ENCODE peak calls at places on chromosomes 1 and 21, in four cellular contexts. O, D, B and H are unnamed samples.

GRCh38 chr1:168320805-168321577 is 40.3 kb downstream of the TBX19 start:
- DNase-seq in O (peak), D (no peak), B (peak), H (no peak)

GRCh38 chr1:150971583-150972416 is 2.8 kb downstream of the CERS2 start:
- DNase-seq in D (peak), O (no peak), B (peak), H (no peak)

GRCh38 chr1:44328767-44329416 is 26.2 kb downstream of the ERI3 start:
- DNase-seq in O (no peak), B (no peak), D (no peak), H (no peak)

GRCh38 chr1:92123868-92124267 is 43.7 kb downstream of the BTBD8 start:
- DNase-seq in D (no peak), O (no peak), B (no peak), H (no peak)

GRCh38 chr1:21801100-21801499 is 11.0 kb upstream of the LDLRAD2 start:
- DNase-seq in D (no peak), O (no peak), B (no peak), H (no peak)

GRCh38 chr1:194710671-194711070 is 1524.3 kb upstream of the B3GALT2 start:
- DNase-seq in O (no peak), D (no peak), B (no peak), H (no peak)

GRCh38 chr1:52057245-52057644 is 1.1 kb downstream of the BTF3L4 start:
- DNase-seq in B (no peak), D (no peak), O (no peak), H (no peak)

GRCh38 chr1:179052776-179053175 is 27.1 kb downstream of the FAM20B start:
- DNase-seq in O (no peak), D (no peak), B (no peak), H (no peak)

GRCh38 chr1:66182551-66183178 is 351.3 kb upstream of the SGIP1 start:
- DNase-seq in O (peak), B (peak), D (peak), H (no peak)

GRCh38 chr1:153393926-153394325 is 3.1 kb upstream of the S100A8 start:
- DNase-seq in O (no peak), D (peak), B (no peak), H (no peak)

GRCh38 chr1:228933753-228934152 is 198.5 kb downstream of the RHOU start:
- DNase-seq in O (no peak), D (no peak), B (no peak), H (no peak)

DNA sequence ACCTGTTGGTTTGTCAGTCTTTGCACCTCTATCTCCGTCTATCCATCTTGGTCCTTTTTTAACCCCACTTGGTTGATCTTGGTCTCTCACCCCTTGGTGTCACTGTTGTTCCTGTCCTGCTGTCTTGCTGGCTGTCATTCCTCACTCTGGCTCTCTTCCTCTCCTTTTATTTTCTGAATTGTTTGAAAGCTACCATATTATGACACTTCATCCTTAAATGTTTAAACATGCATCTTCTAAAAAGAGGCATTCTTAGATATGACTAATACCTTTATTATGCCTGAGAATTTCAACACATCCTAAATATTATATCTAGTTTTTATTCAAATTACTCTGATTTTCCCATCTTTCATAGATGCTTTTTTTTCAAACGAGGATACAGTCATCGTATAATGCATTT is 37.0 kb downstream of the BACH1 start:
- DNase-seq in D (no peak), O (no peak), B (no peak), H (no peak)
- TF ChIP-seq CTCF in D (no peak), O (no peak), B (no peak), H (no peak)

GRCh38 chr1:243507672-243508302 is 251.9 kb downstream of the SDCCAG8 start:
- DNase-seq in B (no peak), O (no peak), D (no peak), H (no peak)
- TF ChIP-seq CTCF in B (no peak), O (no peak), D (no peak), H (no peak)

GRCh38 chr21:40852563-40852962 is 5.6 kb upstream of the DSCAM start:
- DNase-seq in B (no peak), D (no peak), O (no peak), H (no peak)
- TF ChIP-seq CTCF in B (no peak), D (peak), O (no peak), H (no peak)

DNA sequence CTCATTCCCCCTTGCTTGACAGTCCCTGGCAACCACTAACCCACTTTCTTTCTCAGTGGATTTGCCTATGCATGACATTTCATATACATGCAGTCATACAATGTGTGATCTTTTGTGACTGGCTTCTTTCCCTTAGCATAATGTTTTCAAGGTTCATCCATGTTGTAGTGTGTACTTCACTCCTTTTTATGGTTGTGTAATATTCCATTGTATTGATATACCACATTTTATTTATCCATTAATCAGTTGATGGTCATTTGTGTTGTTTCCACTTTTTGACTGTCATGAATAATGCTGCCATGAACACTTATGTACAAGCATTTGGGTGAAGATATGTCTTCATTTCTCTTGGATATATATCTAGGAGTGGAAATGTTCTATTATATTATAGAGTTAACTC is 127.7 kb upstream of the GRIK3 start:
- DNase-seq in B (no peak), O (no peak), D (no peak), H (no peak)
- TF ChIP-seq CTCF in B (no peak), O (no peak), D (no peak), H (no peak)

DNA sequence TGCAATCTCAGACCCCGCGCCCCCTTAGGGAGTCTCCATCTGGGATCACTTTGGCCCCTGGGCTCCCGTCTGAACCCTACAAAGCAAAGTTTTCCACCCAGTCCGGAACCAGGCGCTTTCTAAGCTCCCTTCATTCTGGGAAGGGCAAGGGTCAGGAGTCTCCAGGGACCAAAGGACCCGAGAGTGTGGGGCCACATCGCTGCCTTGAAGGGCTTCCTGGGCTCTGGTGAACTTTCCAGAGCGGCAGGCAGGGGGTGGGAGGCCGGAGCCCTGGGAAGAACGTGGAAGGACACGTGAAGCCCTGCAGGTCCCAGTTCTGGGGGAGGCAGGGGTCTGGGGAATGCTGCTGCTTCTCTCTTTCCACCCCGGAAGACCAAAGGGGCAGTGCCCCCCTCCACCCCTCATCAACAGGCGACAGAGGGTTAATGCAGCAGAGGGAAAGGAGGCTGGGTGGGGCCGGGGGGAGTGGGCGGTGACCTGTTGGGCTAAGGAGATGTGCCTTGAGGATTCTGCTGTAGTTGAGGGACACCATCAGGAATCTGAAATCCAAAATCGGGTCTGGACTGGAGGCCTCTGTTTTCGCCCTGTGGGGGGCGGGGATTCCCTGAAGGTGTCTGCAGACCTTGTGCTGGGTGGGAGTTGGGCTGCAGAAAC is 734 bp downstream of the CDK18 start:
- DNase-seq in B (peak), D (peak), O (no peak), H (no peak)
- TF ChIP-seq CTCF in B (no peak), D (no peak), O (peak), H (no peak)

DNA sequence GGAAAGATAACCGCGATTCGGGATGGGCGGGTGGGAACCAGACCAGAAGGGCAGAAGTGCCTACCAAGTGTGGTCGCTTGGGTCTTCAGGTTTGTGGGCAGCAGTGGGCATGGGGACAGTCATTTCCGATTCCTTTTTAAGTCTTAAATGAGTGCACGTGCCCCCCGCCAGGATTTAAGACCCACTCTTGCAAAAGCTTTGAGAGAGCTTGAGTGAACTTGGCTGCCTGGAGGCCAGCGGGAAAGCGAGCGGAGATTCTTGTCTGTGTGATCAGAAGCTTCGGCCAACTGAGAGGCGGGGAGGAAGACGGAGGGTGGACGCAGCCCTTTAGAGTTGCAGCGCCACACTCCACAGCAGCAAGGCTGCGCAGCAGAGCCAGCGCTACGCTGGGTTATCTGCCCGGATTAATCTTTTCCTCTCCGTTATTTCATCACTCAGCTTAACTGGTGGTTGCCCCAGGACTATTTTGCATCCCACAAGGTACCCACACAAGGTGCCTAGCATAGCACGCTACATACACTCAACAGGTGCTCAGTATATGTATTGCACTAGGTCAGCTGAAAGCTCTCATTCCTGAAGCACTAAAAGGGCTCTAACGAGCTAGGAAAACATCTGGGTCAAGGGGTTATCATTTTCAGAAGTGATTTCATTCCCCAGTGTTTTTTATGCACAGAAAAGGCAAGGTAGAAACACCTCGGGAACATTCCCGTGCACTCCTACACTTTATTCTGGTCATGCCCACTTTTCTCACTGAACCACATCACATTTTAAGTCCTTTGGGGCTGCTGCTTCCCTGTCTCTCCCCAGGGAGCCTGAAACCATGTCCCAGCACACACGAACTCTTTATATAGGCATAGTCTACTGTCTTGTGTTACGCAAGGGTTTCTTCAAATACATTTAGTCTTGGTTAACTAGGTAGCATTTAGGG is 1.5 kb upstream of the BATF3 start:
- DNase-seq in D (peak), O (peak), B (peak), H (peak)
- TF ChIP-seq CTCF in D (no peak), O (peak), B (no peak), H (peak)

GRCh38 chr1:171252482-171252881 is 4.2 kb downstream of the FMO1 start:
- DNase-seq in D (peak), B (no peak), O (no peak), H (no peak)

GRCh38 chr1:171254859-171255258 is 6.6 kb downstream of the FMO1 start:
- DNase-seq in O (no peak), B (no peak), D (no peak), H (no peak)

GRCh38 chr1:171251042-171251740 is 2.9 kb downstream of the FMO1 start:
- DNase-seq in D (peak), O (no peak), B (peak), H (no peak)

GRCh38 chr1:171250263-171250662 is 2.0 kb downstream of the FMO1 start:
- DNase-seq in O (no peak), D (no peak), B (no peak), H (no peak)

DNA sequence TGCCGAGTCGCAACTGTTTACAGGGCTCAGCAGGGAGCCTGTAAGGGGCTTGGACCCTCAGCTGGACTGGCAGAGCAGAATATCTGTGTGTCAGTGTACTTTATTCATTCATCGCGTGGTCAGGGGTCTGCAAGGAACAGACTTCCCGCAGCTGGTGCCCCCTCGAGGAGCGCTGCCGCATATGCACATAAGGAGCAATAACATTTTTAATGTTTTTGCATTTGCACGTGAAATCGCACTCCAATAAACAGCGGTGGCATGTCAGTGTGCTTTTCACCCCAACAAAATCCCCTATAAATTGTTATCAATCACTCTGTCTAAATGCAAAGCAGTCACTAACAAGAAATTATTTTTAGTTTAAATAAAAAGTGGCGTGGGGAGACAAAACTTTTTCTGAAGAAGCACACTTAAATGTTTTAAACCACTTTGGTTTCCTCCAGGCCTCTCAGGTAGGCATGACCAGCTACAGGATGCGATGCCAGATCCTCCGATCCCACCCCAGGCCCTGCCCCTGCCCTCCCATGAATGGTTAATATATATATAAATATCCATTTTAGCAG is 3.5 kb downstream of the FMO1 start:
- DNase-seq in B (peak), O (no peak), D (peak), H (no peak)
- TF ChIP-seq CTCF in B (peak), O (peak), D (peak), H (peak)